ENCODE peak calls at places on chromosomes 2 and 18, in eight cellular contexts. V, T, Z, U, R, W, E and C are unnamed samples.

GRCh38 chr2:56474412-56475158 is 290.8 kb downstream of the CCDC85A start:
- DNase-seq in V (no peak), T (no peak), Z (no peak), U (no peak), R (no peak), W (no peak), E (no peak), C (no peak)

GRCh38 chr2:40364143-40364903 is 87.6 kb downstream of the SLC8A1 start:
- DNase-seq in V (no peak), T (no peak), Z (no peak), U (no peak), R (no peak), W (no peak), E (no peak), C (no peak)

GRCh38 chr2:128364441-128364911 is 45.8 kb upstream of the HS6ST1 start:
- DNase-seq in V (no peak), T (no peak), Z (no peak), U (no peak), R (no peak), W (no peak), E (no peak), C (no peak)

GRCh38 chr2:172735646-172736418 is at the start of gene RAPGEF4:
- DNase-seq in V (no peak), T (no peak), Z (peak; percentile 82), U (no peak), R (no peak), W (no peak), E (no peak), C (peak; percentile 40)

GRCh38 chr2:188485496-188485895 is 193.8 kb downstream of the GULP1 start:
- DNase-seq in V (no peak), T (no peak), Z (peak; percentile 34), U (no peak), R (no peak), W (peak; percentile 16), E (no peak), C (no peak)

GRCh38 chr18:6203791-6204190 is 210.9 kb downstream of the L3MBTL4 start:
- DNase-seq in V (no peak), T (no peak), Z (no peak), U (peak; percentile 11), R (no peak), W (no peak), E (no peak), C (no peak)

GRCh38 chr2:40488101-40488598 is 36.3 kb upstream of the SLC8A1 start:
- DNase-seq in V (no peak), T (no peak), Z (peak; percentile 58), U (no peak), R (no peak), W (peak; percentile 6), E (no peak), C (no peak)

GRCh38 chr2:149259136-149259535 is 71.3 kb upstream of the LYPD6 start:
- DNase-seq in V (no peak), T (no peak), Z (no peak), U (no peak), R (no peak), W (no peak), E (no peak), C (no peak)

GRCh38 chr2:22355816-22356433 is 1029.1 kb upstream of the KLHL29 start:
- DNase-seq in V (no peak), T (no peak), Z (peak; percentile 70), U (peak; percentile 54), R (peak; percentile 46), W (no peak), E (peak; percentile 37), C (peak; percentile 69)

DNA sequence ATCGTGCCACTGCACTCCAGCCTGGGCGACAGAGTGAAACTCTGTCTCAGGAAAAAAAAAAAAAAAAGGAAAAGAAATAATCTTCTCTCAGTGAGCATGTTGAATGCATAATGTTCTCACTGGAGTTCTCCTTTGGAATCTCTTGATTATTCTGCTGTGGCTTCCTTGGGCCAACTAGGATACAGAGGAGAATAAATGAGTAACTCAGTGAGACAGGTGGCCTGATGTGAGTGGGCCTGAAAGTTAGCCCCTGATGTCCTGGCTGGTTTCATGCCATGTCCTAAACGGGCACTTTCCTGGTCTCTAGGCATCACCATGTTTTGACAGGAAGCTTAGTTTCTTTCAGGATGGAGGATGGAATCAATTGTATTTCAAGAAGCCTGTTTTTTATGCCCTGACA is 218.6 kb downstream of the NEDD4L start:
- DNase-seq in V (no peak), T (no peak), Z (no peak), U (no peak), R (no peak), W (no peak), E (no peak), C (no peak)
- H3K4me3 ChIP-seq in V (no peak overlapping the region), T (no peak overlapping the region), Z (no peak overlapping the region), U (no peak overlapping the region), R (peak overlapping the region; percentile 37), W (peak overlapping the region; percentile 39), E (no peak overlapping the region), C (no peak overlapping the region)

GRCh38 chr2:228657807-228658402 is 476.4 kb upstream of the SPHKAP start:
- DNase-seq in V (no peak), T (no peak), Z (peak; percentile 42), U (no peak), R (no peak), W (peak; percentile 23), E (no peak), C (no peak)
- TF ChIP-seq CTCF in V (peak; percentile 59), T (peak; percentile 19), Z (peak; percentile 73), U (peak; percentile 34), R (peak; percentile 61), W (peak; percentile 60), E (peak; percentile 18), C (peak; percentile 18)

GRCh38 chr2:79083846-79084376 is 3.9 kb downstream of the REG1B start:
- DNase-seq in V (no peak), T (no peak), Z (no peak), U (no peak), R (no peak), W (no peak), E (no peak), C (no peak)
- H3K27ac ChIP-seq in V (no peak overlapping the region), T (no peak overlapping the region), Z (no peak overlapping the region), U (no peak overlapping the region), R (no peak overlapping the region), W (no peak overlapping the region), E (no peak overlapping the region), C (no peak overlapping the region)

DNA sequence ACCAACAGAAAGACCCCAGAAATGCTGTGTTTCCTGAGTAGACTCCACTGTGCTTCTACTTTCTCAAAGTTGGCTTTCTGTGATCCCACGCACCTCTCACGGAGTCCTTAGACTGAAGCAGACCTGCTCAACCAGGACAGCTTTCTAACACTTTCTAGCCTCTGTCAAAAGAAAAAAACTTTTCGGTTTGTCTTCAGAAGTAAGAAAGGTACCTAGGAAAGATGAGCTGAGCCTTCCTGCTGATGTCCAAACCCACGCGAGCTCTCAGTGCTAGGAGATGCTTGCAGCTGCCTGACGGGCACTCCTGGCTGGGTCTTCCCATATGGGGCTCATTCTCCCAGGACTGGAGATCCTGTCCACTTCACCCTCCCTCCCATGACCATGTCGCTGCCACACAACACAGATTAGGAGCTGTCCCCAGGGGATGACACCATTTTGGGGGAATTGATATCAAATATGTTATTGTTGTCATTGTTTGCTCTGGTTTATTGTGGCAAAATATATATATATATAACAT is 49.2 kb upstream of the DAPL1 start:
- DNase-seq in V (no peak), T (no peak), Z (no peak), U (no peak), R (no peak), W (no peak), E (no peak), C (no peak)
- H3K4me3 ChIP-seq in V (no peak overlapping the region), T (no peak overlapping the region), Z (no peak overlapping the region), U (no peak overlapping the region), R (no peak overlapping the region), W (no peak overlapping the region), E (no peak overlapping the region), C (no peak overlapping the region)

GRCh38 chr18:48668466-48669179 is 129.8 kb downstream of the CTIF start:
- DNase-seq in V (no peak), T (no peak), Z (no peak), U (no peak), R (no peak), W (no peak), E (no peak), C (no peak)
- TF ChIP-seq CTCF in V (peak; percentile 16), T (no peak), Z (no peak), U (no peak), R (peak; percentile 9), W (no peak), E (no peak), C (peak; percentile 17)

DNA sequence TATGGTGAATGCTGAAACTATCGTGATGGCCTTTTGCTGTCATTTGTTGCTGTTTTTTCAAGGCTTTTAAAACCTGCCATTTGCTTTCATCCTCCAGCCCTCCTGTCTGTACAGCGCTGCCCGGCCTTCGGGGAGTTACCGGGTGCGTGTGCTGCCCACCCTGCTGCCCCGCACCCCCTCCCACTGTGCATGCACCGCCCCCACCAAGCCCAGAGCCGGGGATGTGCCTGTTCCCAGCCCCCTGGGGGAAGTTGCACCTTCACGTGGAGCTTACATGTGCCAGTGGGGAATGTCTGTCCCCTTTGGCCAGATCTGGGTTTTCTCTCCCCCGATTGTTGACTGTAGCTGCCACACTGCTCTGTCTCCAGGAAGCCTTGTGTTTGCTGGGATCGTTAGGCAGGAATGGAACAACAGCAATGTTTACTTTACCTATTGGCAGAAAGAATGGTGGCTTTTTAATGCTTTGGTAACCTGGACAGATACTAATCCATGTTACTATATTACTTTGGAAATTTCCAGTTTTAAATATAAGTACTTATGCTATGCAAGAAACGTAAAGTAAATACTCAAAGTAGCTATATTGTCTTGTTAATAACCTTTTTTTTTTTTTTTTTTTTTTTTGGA is 64.8 kb upstream of the RBM44 start:
- DNase-seq in V (no peak), T (no peak), Z (no peak), U (no peak), R (no peak), W (no peak), E (no peak), C (no peak)
- H3K27ac ChIP-seq in V (no peak overlapping the region), T (peak overlapping the region; percentile 75), Z (no peak overlapping the region), U (peak overlapping the region; percentile 84), R (peak overlapping the region; percentile 92), W (no peak overlapping the region), E (peak overlapping the region; percentile 91), C (no peak overlapping the region)

GRCh38 chr2:218566296-218566695 is 1.9 kb downstream of the USP37 start:
- DNase-seq in V (no peak), T (no peak), Z (no peak), U (no peak), R (no peak), W (no peak), E (no peak), C (no peak)
- H3K4me3 ChIP-seq in V (no peak overlapping the region), T (no peak overlapping the region), Z (peak overlapping the region; percentile 66), U (no peak overlapping the region), R (no peak overlapping the region), W (no peak overlapping the region), E (no peak overlapping the region), C (no peak overlapping the region)

DNA sequence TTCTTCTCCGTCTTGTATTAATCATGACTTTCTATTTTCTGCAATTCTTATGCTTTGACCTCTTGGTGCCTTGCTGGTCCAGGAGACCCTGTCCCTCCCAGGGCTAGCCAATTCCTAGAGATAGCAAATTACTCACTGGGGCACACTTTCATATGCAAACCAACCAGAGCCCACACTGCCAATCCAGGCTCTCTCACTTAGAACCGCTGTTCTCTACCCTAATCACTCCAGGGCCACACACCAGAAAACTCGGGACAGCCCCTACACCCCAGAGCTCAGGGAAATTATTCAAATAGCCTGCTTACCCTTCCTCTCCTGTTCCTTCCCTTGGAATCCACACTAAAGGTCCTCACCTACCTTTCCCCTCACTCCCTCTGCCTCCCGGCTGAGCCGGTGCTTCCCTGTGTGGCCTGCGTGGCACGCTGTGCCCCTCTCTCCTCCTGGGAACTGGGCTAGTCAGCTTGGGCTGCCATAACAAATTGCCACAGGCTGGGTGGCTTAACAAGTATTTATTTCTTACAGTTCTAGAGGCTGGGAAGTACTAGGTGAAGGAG is 41.7 kb downstream of the VWA3B start:
- DNase-seq in V (no peak), T (no peak), Z (no peak), U (no peak), R (no peak), W (no peak), E (no peak), C (no peak)
- TF ChIP-seq CTCF in V (no peak), T (no peak), Z (no peak), U (no peak), R (no peak), W (no peak), E (no peak), C (no peak)